ENCODE peak calls at places on chromosomes 16 and 17, in nine cellular contexts. A, G, W, D, H, V, X, N and P are unnamed samples.
A peak's percentile ranks its signal among the peaks of the same experiment; 100 is the strongest.

GRCh38 chr17:58865301-58865700 is 109.6 kb downstream of the PPM1E start:
- DNase-seq in A (no peak), G (no peak), W (no peak), D (no peak), H (no peak), V (no peak), X (no peak), N (no peak), P (no peak)

GRCh38 chr16:28309811-28310311 is 17.5 kb downstream of the SBK1 start:
- DNase-seq in A (no peak), G (no peak), W (no peak), D (no peak), H (no peak), V (no peak), X (no peak), N (no peak), P (no peak)

GRCh38 chr17:4234406-4234805 is 29.4 kb downstream of the ANKFY1 start:
- DNase-seq in A (no peak), G (no peak), W (peak; percentile 31), D (no peak), H (no peak), V (no peak), X (no peak), N (no peak), P (no peak)

GRCh38 chr17:39736319-39737165 is 1.2 kb upstream of the GRB7 start:
- DNase-seq in A (no peak), G (no peak), W (no peak), D (no peak), H (no peak), V (no peak), X (peak; percentile 66), N (no peak), P (no peak)

GRCh38 chr16:3027983-3028715 is 4.3 kb downstream of the THOC6 start:
- DNase-seq in A (peak; percentile 91), G (no peak), W (peak; percentile 57), D (peak; percentile 52), H (peak; percentile 85), V (peak; percentile 74), X (peak; percentile 89), N (peak; percentile 99), P (peak; percentile 80)

GRCh38 chr16:58062821-58063220 is 37.3 kb downstream of the MMP15 start:
- DNase-seq in A (no peak), G (no peak), W (no peak), D (no peak), H (no peak), V (no peak), X (no peak), N (no peak), P (no peak)

GRCh38 chr17:28738680-28739384 is 5.0 kb upstream of the TRAF4 start:
- DNase-seq in A (no peak), G (no peak), W (no peak), D (no peak), H (no peak), V (no peak), X (no peak), N (no peak), P (peak; percentile 77)

GRCh38 chr17:79570653-79571052 is 40.2 kb downstream of the RBFOX3 start:
- DNase-seq in A (no peak), G (no peak), W (no peak), D (no peak), H (no peak), V (no peak), X (no peak), N (no peak), P (peak; percentile 61)

GRCh38 chr16:56700195-56700594 is 17.9 kb downstream of the MT1X start:
- DNase-seq in A (no peak), G (no peak), W (peak; percentile 16), D (no peak), H (no peak), V (no peak), X (no peak), N (no peak), P (no peak)

GRCh38 chr16:11181889-11182279 is 74.1 kb downstream of the SOCS1 start:
- DNase-seq in A (no peak), G (no peak), W (peak; percentile 61), D (no peak), H (no peak), V (no peak), X (no peak), N (no peak), P (no peak)

GRCh38 chr16:66265106-66265415 is 101.4 kb upstream of the CDH5 start:
- DNase-seq in A (peak; percentile 37), G (no peak), W (no peak), D (no peak), H (no peak), V (no peak), X (no peak), N (no peak), P (no peak)

GRCh38 chr16:66267287-66268137 is 99.0 kb upstream of the CDH5 start:
- DNase-seq in A (peak; percentile 30), G (no peak), W (no peak), D (no peak), H (no peak), V (no peak), X (no peak), N (no peak), P (no peak)

GRCh38 chr16:66264311-66265105 is 102.0 kb upstream of the CDH5 start:
- DNase-seq in A (peak; percentile 35), G (no peak), W (no peak), D (no peak), H (no peak), V (no peak), X (no peak), N (no peak), P (no peak)

GRCh38 chr16:66265556-66266133 is 100.8 kb upstream of the CDH5 start:
- DNase-seq in A (peak; percentile 11), G (no peak), W (no peak), D (no peak), H (no peak), V (no peak), X (no peak), N (no peak), P (no peak)

GRCh38 chr16:66266436-66267286 is 99.8 kb upstream of the CDH5 start:
- DNase-seq in A (peak; percentile 37), G (no peak), W (peak; percentile 90), D (peak; percentile 68), H (no peak), V (peak; percentile 95), X (no peak), N (no peak), P (no peak)
- TF ChIP-seq CTCF in A (no peak), G (no peak), W (no peak), D (no peak), H (no peak), V (peak; percentile 10), X (no peak), N (no peak), P (peak; percentile 51)

GRCh38 chr17:81809556-81809998 is 5.6 kb downstream of the GCGR start:
- DNase-seq in A (no peak), G (no peak), W (no peak), D (no peak), H (no peak), V (no peak), X (no peak), N (no peak), P (no peak)

GRCh38 chr17:81808778-81809555 is 5.0 kb downstream of the GCGR start:
- DNase-seq in A (no peak), G (no peak), W (no peak), D (no peak), H (no peak), V (no peak), X (no peak), N (no peak), P (no peak)

GRCh38 chr17:81810892-81811704 is 7.1 kb downstream of the GCGR start:
- DNase-seq in A (peak; percentile 47), G (no peak), W (no peak), D (no peak), H (no peak), V (no peak), X (no peak), N (no peak), P (no peak)

GRCh38 chr17:81811705-81812570 is 8.0 kb downstream of the GCGR start:
- DNase-seq in A (peak; percentile 47), G (no peak), W (no peak), D (no peak), H (no peak), V (no peak), X (no peak), N (no peak), P (no peak)

DNA sequence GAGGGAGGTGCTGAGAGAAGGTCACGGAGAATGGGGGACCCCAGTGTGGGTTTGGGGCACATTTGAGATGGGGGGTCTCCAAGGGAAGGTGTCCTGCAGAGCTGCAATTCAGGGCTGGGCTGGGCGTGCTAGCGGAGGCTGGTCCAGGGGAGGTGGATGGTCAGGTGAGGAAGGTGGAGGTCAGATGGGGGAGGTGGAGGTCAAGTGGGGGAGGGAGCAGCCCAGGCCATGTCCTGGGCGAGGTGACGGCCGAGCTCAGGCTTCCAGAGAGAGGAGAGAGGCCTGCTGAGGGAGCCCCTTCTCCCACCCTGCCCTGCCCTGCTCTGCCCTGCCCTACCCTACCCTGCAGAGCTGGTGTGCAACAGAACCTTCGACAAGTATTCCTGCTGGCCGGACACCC is 6.5 kb downstream of the GCGR start:
- DNase-seq in A (no peak), G (no peak), W (no peak), D (no peak), H (no peak), V (no peak), X (no peak), N (no peak), P (no peak)
- TF ChIP-seq CTCF in A (no peak), G (no peak), W (no peak), D (no peak), H (no peak), V (no peak), X (no peak), N (no peak), P (no peak)

GRCh38 chr17:63134867-63135266 is 168.8 kb downstream of the TANC2 start:
- DNase-seq in A (no peak), G (no peak), W (no peak), D (no peak), H (no peak), V (no peak), X (no peak), N (no peak), P (no peak)
- TF ChIP-seq CTCF in A (no peak), G (no peak), W (no peak), D (no peak), H (no peak), V (no peak), X (no peak), N (no peak), P (no peak)

GRCh38 chr17:54882371-54882770 is 18.3 kb upstream of the TOM1L1 start:
- DNase-seq in A (no peak), G (no peak), W (no peak), D (no peak), H (no peak), V (no peak), X (no peak), N (no peak), P (no peak)

GRCh38 chr17:54883939-54884338 is 16.7 kb upstream of the TOM1L1 start:
- DNase-seq in A (no peak), G (no peak), W (no peak), D (no peak), H (no peak), V (no peak), X (no peak), N (no peak), P (no peak)

GRCh38 chr17:54887787-54888186 is 12.9 kb upstream of the TOM1L1 start:
- DNase-seq in A (no peak), G (no peak), W (no peak), D (no peak), H (no peak), V (no peak), X (no peak), N (no peak), P (no peak)

GRCh38 chr17:54881255-54881972 is 19.2 kb upstream of the TOM1L1 start:
- DNase-seq in A (peak; percentile 59), G (no peak), W (no peak), D (no peak), H (no peak), V (no peak), X (no peak), N (no peak), P (no peak)

GRCh38 chr17:54882950-54883349 is 17.7 kb upstream of the TOM1L1 start:
- DNase-seq in A (no peak), G (no peak), W (no peak), D (no peak), H (no peak), V (no peak), X (no peak), N (no peak), P (no peak)
- TF ChIP-seq CTCF in A (no peak), G (no peak), W (no peak), D (no peak), H (no peak), V (no peak), X (no peak), N (no peak), P (no peak)